ENCODE peak calls at places on chromosomes 3 and 15, in six cellular contexts. U, A, Z, N, J and L are unnamed samples.

GRCh38 chr15:70826634-70827033 is 27.3 kb downstream of the LARP6 start:
- DNase-seq in U (no peak), N (no peak), J (peak; percentile 67), Z (no peak), A (no peak), L (peak; percentile 56)

GRCh38 chr3:124272611-124273151 is 280.8 kb upstream of the ROPN1 start:
- DNase-seq in A (no peak), N (no peak), U (no peak), J (no peak), Z (no peak), L (no peak)

GRCh38 chr3:146431240-146431639 is 38.1 kb downstream of the PLSCR2 start:
- DNase-seq in U (no peak), N (no peak), A (no peak), Z (no peak), J (no peak), L (no peak)

GRCh38 chr15:33234019-33234418 is 39.5 kb upstream of the FMN1 start:
- DNase-seq in Z (no peak), N (no peak), J (no peak), U (peak; percentile 59), A (peak; percentile 2), L (no peak)

GRCh38 chr15:64878708-64879107 is 33.0 kb upstream of the ANKDD1A start:
- DNase-seq in A (no peak), U (no peak), Z (no peak), J (peak; percentile 42), N (no peak), L (no peak)

GRCh38 chr3:18443670-18444596 is 18.8 kb upstream of the SATB1 start:
- DNase-seq in Z (no peak), U (peak; percentile 21), J (peak; percentile 11), A (no peak), N (no peak), L (peak; percentile 16)

GRCh38 chr15:34206016-34206415 is 3.9 kb downstream of the KATNBL1 start:
- DNase-seq in Z (no peak), N (no peak), U (no peak), J (no peak), A (no peak), L (no peak)

GRCh38 chr3:55511895-55512585 is 24.9 kb upstream of the WNT5A start:
- DNase-seq in Z (no peak), A (no peak), J (no peak), U (no peak), N (no peak), L (no peak)

GRCh38 chr3:188431553-188431952 is 277.6 kb downstream of the LPP start:
- DNase-seq in A (peak; percentile 40), N (no peak), J (no peak), Z (no peak), U (no peak), L (no peak)